ENCODE peak calls at places on chromosomes 4 and X, in seven cellular contexts. C is fibroblast of mammary gland; J is coronary artery; G is MG63; D is right cardiac atrium; E is CD8-positive, alpha-beta memory T cell; M is brain microvascular endothelial cell. Y is an unnamed sample.

GRCh38 chr4:187238646-187239045 is 515.0 kb upstream of the FAT1 start:
- DNase-seq in C (no peak), J (no peak), G (no peak), D (no peak), E (no peak), M (no peak), Y (no peak)

GRCh38 chrX:56789518-56790070 is 60.6 kb downstream of the NBDY start:
- DNase-seq in C (no peak), J (peak), G (no peak), D (no peak), E (no peak), M (no peak), Y (no peak)

GRCh38 chr4:177667687-177668086 is 225.4 kb upstream of the AGA start:
- DNase-seq in C (no peak), J (no peak), G (no peak), D (no peak), E (no peak), M (no peak), Y (no peak)

GRCh38 chr4:16897991-16898827 is at the start of gene LDB2:
- DNase-seq in C (peak), J (peak), G (peak), D (peak), E (no peak), M (peak), Y (peak)

GRCh38 chrX:55057691-55058249 is 17.1 kb upstream of the PAGE2B start:
- DNase-seq in C (peak), J (no peak), G (no peak), D (no peak), E (peak), M (peak), Y (no peak)

GRCh38 chr4:3520276-3520675 is 11.9 kb downstream of the LRPAP1 start:
- DNase-seq in C (no peak), J (no peak), G (no peak), D (peak), E (no peak), M (no peak), Y (no peak)

GRCh38 chr4:139669335-139669734 is 3.7 kb downstream of the MGST2 start:
- DNase-seq in C (no peak), J (no peak), G (no peak), D (no peak), E (no peak), M (no peak), Y (no peak)

GRCh38 chrX:11239230-11239629 is 54.0 kb upstream of the AMELX start:
- DNase-seq in C (peak), J (no peak), G (no peak), D (no peak), E (no peak), M (peak), Y (no peak)

GRCh38 chr4:185227713-185228278 is 18.4 kb downstream of the SNX25 start:
- DNase-seq in C (no peak), J (no peak), G (no peak), D (no peak), E (no peak), M (no peak), Y (no peak)

GRCh38 chr4:44679060-44679459 is 840 bp downstream of the GUF1 start:
- DNase-seq in C (no peak), J (no peak), G (no peak), D (no peak), E (no peak), M (no peak), Y (no peak)

GRCh38 chr4:175371091-175371490 is 441.0 kb downstream of the GPM6A start:
- DNase-seq in C (no peak), J (no peak), G (no peak), D (no peak), E (no peak), M (no peak), Y (no peak)

GRCh38 chr4:122744229-122744628 is 11.7 kb downstream of the BBS12 start:
- DNase-seq in C (peak), J (no peak), G (peak), D (no peak), E (no peak), M (no peak), Y (no peak)

GRCh38 chr4:35939746-35940145 is 304.6 kb downstream of the ARAP2 start:
- DNase-seq in C (no peak), J (no peak), G (no peak), D (no peak), E (no peak), M (no peak), Y (no peak)

GRCh38 chr4:105996845-105997244 is 101.6 kb downstream of the NPNT start:
- DNase-seq in C (no peak), J (no peak), G (no peak), D (no peak), E (no peak), M (no peak), Y (no peak)

GRCh38 chrX:97616883-97617510 is 733.3 kb downstream of the RPA4 start:
- DNase-seq in C (peak), J (no peak), G (peak), D (no peak), E (no peak), M (peak), Y (no peak)

GRCh38 chrX:47146121-47146935 is 1.3 kb downstream of the RBM10 start:
- DNase-seq in C (no peak), J (no peak), G (no peak), D (no peak), E (no peak), M (no peak), Y (no peak)

GRCh38 chr4:56995525-56995924 is 16.8 kb downstream of the POLR2B start:
- DNase-seq in C (peak), J (no peak), G (peak), D (peak), E (no peak), M (peak), Y (no peak)

GRCh38 chr4:79528241-79528706 is 120.2 kb upstream of the GK2 start:
- DNase-seq in C (peak), J (no peak), G (peak), D (no peak), E (no peak), M (no peak), Y (no peak)

GRCh38 chr4:81870275-81870674 is 398.6 kb upstream of the RASGEF1B start:
- DNase-seq in C (no peak), J (no peak), G (no peak), D (no peak), E (no peak), M (no peak), Y (no peak)

GRCh38 chr4:131459430-131460101 is 1689.5 kb upstream of the PCDH10 start:
- DNase-seq in C (no peak), J (no peak), G (no peak), D (no peak), E (no peak), M (no peak), Y (no peak)

GRCh38 chrX:70139736-70140135 is 6.5 kb downstream of the IGBP1 start:
- DNase-seq in C (no peak), J (no peak), G (no peak), D (no peak), E (no peak), M (no peak), Y (no peak)

GRCh38 chr4:37389369-37389765 is 144.8 kb downstream of the NWD2 start:
- DNase-seq in C (no peak), J (no peak), G (no peak), D (no peak), E (no peak), M (no peak), Y (no peak)

GRCh38 chr4:73221734-73222133 is 36.9 kb downstream of the ANKRD17 start:
- DNase-seq in C (no peak), J (no peak), G (no peak), D (no peak), E (no peak), M (no peak), Y (no peak)
- H3K4me3 ChIP-seq in C (peak), J (peak), G (peak), D (peak), E (no peak), M (peak), Y (no peak)

DNA sequence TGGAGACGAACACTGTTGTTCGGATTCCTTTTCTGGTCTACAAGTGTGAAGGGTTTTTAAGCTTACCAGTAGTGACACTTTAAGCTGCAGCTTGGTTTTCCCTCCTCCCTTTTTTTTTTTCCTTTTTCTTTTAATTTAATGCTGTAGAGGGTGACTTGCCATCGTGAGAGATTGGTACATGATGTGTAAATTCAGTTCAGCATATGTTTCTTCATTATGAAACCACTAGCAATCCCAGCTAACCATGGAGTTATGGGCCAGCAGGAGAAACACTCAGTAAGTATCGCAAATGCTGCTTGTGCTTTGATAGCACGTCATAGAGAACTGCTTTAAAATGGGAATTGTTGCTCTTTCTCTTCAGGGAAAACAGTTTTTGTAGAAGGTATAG is 165.1 kb downstream of the RAPGEF2 start:
- DNase-seq in C (peak), J (no peak), G (no peak), D (no peak), E (no peak), M (no peak), Y (no peak)
- H3K4me3 ChIP-seq in C (no peak), J (peak), G (no peak), D (peak), E (no peak), M (no peak), Y (no peak)

GRCh38 chr4:156295676-156296075 is 342.0 kb upstream of the CTSO start:
- DNase-seq in C (peak), J (no peak), G (no peak), D (no peak), E (no peak), M (no peak), Y (no peak)

GRCh38 chr4:156294577-156294976 is 340.9 kb upstream of the CTSO start:
- DNase-seq in C (peak), J (no peak), G (no peak), D (no peak), E (no peak), M (peak), Y (no peak)

GRCh38 chr4:156291317-156291716 is 337.7 kb upstream of the CTSO start:
- DNase-seq in C (peak), J (no peak), G (peak), D (no peak), E (no peak), M (peak), Y (no peak)

GRCh38 chr4:156290811-156291210 is 337.1 kb upstream of the CTSO start:
- DNase-seq in C (peak), J (no peak), G (no peak), D (no peak), E (no peak), M (no peak), Y (no peak)

GRCh38 chr4:156293657-156294297 is 340.1 kb upstream of the CTSO start:
- DNase-seq in C (peak), J (no peak), G (no peak), D (no peak), E (no peak), M (peak), Y (no peak)
- H3K4me3 ChIP-seq in C (no peak), J (no peak), G (no peak), D (no peak), E (no peak), M (peak), Y (no peak)

GRCh38 chr4:21655100-21655499 is 293.5 kb downstream of the KCNIP4 start:
- DNase-seq in C (peak), J (no peak), G (no peak), D (no peak), E (no peak), M (no peak), Y (no peak)

GRCh38 chr4:21652508-21653108 is 296.0 kb downstream of the KCNIP4 start:
- DNase-seq in C (no peak), J (no peak), G (no peak), D (no peak), E (no peak), M (no peak), Y (no peak)

GRCh38 chr4:21645776-21646175 is 302.8 kb downstream of the KCNIP4 start:
- DNase-seq in C (no peak), J (no peak), G (no peak), D (no peak), E (no peak), M (no peak), Y (no peak)

GRCh38 chr4:21649691-21650090 is 298.9 kb downstream of the KCNIP4 start:
- DNase-seq in C (no peak), J (no peak), G (no peak), D (no peak), E (no peak), M (no peak), Y (no peak)
- H3K4me3 ChIP-seq in C (no peak), J (no peak), G (no peak), D (no peak), E (no peak), M (no peak), Y (no peak)

GRCh38 chr4:98946359-98946758 is 17.4 kb upstream of the EIF4E start:
- DNase-seq in C (no peak), J (no peak), G (no peak), D (no peak), E (no peak), M (no peak), Y (no peak)
- H3K4me3 ChIP-seq in C (no peak), J (no peak), G (no peak), D (no peak), E (no peak), M (no peak), Y (no peak)

DNA sequence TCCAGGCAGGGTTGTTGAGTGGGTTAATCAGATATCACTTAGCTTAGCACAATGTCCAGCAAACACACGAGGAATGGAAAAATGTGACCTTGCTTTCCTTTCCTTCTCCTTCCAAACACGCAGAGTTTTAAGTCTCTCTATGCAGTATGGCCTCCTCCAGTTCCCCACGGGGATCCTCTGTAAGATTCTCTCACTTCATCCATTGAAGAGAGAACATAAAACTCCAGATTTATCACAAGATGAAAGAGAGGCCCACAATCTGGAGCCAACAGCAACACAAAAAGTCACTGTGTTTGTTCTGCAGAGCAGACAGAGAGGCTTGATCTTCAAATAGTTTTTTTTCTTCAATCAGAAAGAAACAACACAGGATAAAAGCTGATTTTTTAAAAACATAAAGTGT is 336.8 kb upstream of the CLNK start:
- DNase-seq in C (no peak), J (no peak), G (no peak), D (no peak), E (no peak), M (no peak), Y (no peak)
- H3K4me3 ChIP-seq in C (no peak), J (no peak), G (no peak), D (no peak), E (no peak), M (no peak), Y (no peak)

GRCh38 chrX:39204349-39204748 is 403.1 kb downstream of the MID1IP1 start:
- DNase-seq in C (no peak), J (no peak), G (no peak), D (no peak), E (no peak), M (no peak), Y (no peak)
- H3K4me3 ChIP-seq in C (no peak), J (no peak), G (no peak), D (no peak), E (no peak), M (no peak), Y (no peak)

GRCh38 chr4:147550626-147551250 is 66.5 kb upstream of the TMEM184C start:
- DNase-seq in C (peak), J (no peak), G (no peak), D (no peak), E (no peak), M (peak), Y (no peak)
- H3K4me3 ChIP-seq in C (no peak), J (peak), G (no peak), D (peak), E (no peak), M (no peak), Y (no peak)

DNA sequence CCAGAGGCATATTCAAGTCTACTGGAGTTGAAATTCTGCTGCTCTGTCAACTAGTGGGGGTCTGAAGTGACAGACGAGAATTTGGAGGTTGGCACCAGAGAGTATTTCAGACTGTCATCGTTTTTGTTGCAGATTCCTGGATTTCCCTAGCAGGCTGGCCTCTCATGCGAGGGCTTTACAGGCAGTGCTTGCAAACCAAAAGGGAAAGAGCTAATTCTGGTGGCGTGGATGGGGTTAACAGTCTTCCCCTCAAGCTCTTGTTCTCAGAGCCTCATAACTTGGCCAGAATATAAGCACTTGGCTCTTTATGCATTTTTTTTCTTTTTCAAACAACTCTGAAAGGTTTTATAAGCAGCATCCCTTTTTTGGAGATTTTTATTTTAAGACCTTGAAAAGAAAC is at the start of gene SPARCL1:
- DNase-seq in C (peak), J (no peak), G (no peak), D (peak), E (no peak), M (no peak), Y (no peak)
- H3K4me3 ChIP-seq in C (no peak), J (peak), G (no peak), D (peak), E (no peak), M (no peak), Y (no peak)

Y was measured in lower leg skin.